ENCODE peak calls at places on chromosomes 2 and 18, in eight cellular contexts. One of them, this sample, is unnamed.
A peak's percentile ranks its signal among the peaks of the same experiment; 100 is the strongest.

GRCh38 chr18:76484749-76485387 is 10.2 kb downstream of the ZNF516 start:
- DNase-seq in astrocyte: no peak
- DNase-seq in A549: no peak
- DNase-seq in PC-9: no peak
- DNase-seq in GM10248: no peak
- DNase-seq in NB4: no peak
- DNase-seq in endothelial cell: no peak
- DNase-seq in IMR-90: no peak
- DNase-seq in this sample: no peak

GRCh38 chr2:45345331-45346305 is 265.4 kb downstream of the SRBD1 start:
- DNase-seq in IMR-90: no peak
- DNase-seq in endothelial cell: no peak
- DNase-seq in A549: no peak
- DNase-seq in PC-9: no peak
- DNase-seq in NB4: peak; percentile 42
- DNase-seq in GM10248: no peak
- DNase-seq in astrocyte: no peak
- DNase-seq in this sample: no peak

GRCh38 chr18:79532690-79533058 is 136.9 kb downstream of the NFATC1 start:
- DNase-seq in GM10248: no peak
- DNase-seq in PC-9: no peak
- DNase-seq in IMR-90: no peak
- DNase-seq in A549: no peak
- DNase-seq in astrocyte: no peak
- DNase-seq in endothelial cell: no peak
- DNase-seq in NB4: no peak
- DNase-seq in this sample: no peak

GRCh38 chr18:21281611-21282010 is 39.6 kb downstream of the GREB1L start:
- DNase-seq in IMR-90: no peak
- DNase-seq in astrocyte: no peak
- DNase-seq in GM10248: no peak
- DNase-seq in PC-9: peak; percentile 41
- DNase-seq in A549: no peak
- DNase-seq in NB4: no peak
- DNase-seq in endothelial cell: no peak
- DNase-seq in this sample: no peak

GRCh38 chr18:23920054-23920453 is 94.5 kb upstream of the TTC39C start:
- DNase-seq in PC-9: no peak
- DNase-seq in A549: no peak
- DNase-seq in GM10248: no peak
- DNase-seq in IMR-90: peak; percentile 37
- DNase-seq in astrocyte: no peak
- DNase-seq in endothelial cell: no peak
- DNase-seq in NB4: no peak
- DNase-seq in this sample: no peak

GRCh38 chr2:201952212-201952611 is 81.4 kb upstream of the FZD7 start:
- DNase-seq in IMR-90: no peak
- DNase-seq in astrocyte: no peak
- DNase-seq in endothelial cell: no peak
- DNase-seq in NB4: no peak
- DNase-seq in A549: no peak
- DNase-seq in GM10248: no peak
- DNase-seq in PC-9: no peak
- DNase-seq in this sample: no peak

GRCh38 chr2:58539973-58540372 is 298.8 kb upstream of the FANCL start:
- DNase-seq in astrocyte: peak; percentile 10
- DNase-seq in IMR-90: no peak
- DNase-seq in NB4: no peak
- DNase-seq in endothelial cell: no peak
- DNase-seq in A549: peak; percentile 51
- DNase-seq in GM10248: no peak
- DNase-seq in PC-9: no peak
- DNase-seq in this sample: no peak

GRCh38 chr2:131105950-131106801 is 1.0 kb downstream of the PLEKHB2 start:
- DNase-seq in NB4: peak; percentile 71
- DNase-seq in PC-9: peak; percentile 62
- DNase-seq in A549: peak; percentile 52
- DNase-seq in IMR-90: peak; percentile 53
- DNase-seq in GM10248: peak; percentile 57
- DNase-seq in astrocyte: peak; percentile 38
- DNase-seq in endothelial cell: peak; percentile 19
- DNase-seq in this sample: peak; percentile 60

GRCh38 chr2:62339837-62340236 is 143.9 kb downstream of the B3GNT2 start:
- DNase-seq in endothelial cell: no peak
- DNase-seq in A549: no peak
- DNase-seq in PC-9: no peak
- DNase-seq in GM10248: no peak
- DNase-seq in NB4: no peak
- DNase-seq in IMR-90: no peak
- DNase-seq in astrocyte: no peak
- DNase-seq in this sample: no peak

GRCh38 chr2:26528870-26529269 is 50.9 kb upstream of the OTOF start:
- DNase-seq in PC-9: no peak
- DNase-seq in GM10248: no peak
- DNase-seq in astrocyte: no peak
- DNase-seq in A549: no peak
- DNase-seq in IMR-90: no peak
- DNase-seq in endothelial cell: no peak
- DNase-seq in NB4: no peak
- DNase-seq in this sample: no peak

GRCh38 chr18:478679-479078 is 21.8 kb downstream of the COLEC12 start:
- DNase-seq in endothelial cell: no peak
- DNase-seq in astrocyte: peak; percentile 82
- DNase-seq in PC-9: no peak
- DNase-seq in GM10248: no peak
- DNase-seq in IMR-90: peak; percentile 76
- DNase-seq in A549: no peak
- DNase-seq in NB4: no peak
- DNase-seq in this sample: no peak

GRCh38 chr2:227774011-227774624 is 28.4 kb downstream of the SCYGR8 start:
- DNase-seq in IMR-90: no peak
- DNase-seq in NB4: no peak
- DNase-seq in A549: peak; percentile 26
- DNase-seq in GM10248: peak; percentile 41
- DNase-seq in PC-9: no peak
- DNase-seq in endothelial cell: no peak
- DNase-seq in astrocyte: no peak
- DNase-seq in this sample: peak; percentile 38
- TF ChIP-seq CTCF in IMR-90: peak; percentile 30
- TF ChIP-seq CTCF in NB4: no peak
- TF ChIP-seq CTCF in A549: peak; percentile 37
- TF ChIP-seq CTCF in GM10248: peak; percentile 15
- TF ChIP-seq CTCF in PC-9: no peak
- TF ChIP-seq CTCF in endothelial cell: peak; percentile 55
- TF ChIP-seq CTCF in astrocyte: no peak
- TF ChIP-seq CTCF in this sample: peak; percentile 56

GRCh38 chr18:75314117-75314516 is 103.5 kb downstream of the TSHZ1 start:
- DNase-seq in GM10248: no peak
- DNase-seq in astrocyte: no peak
- DNase-seq in A549: no peak
- DNase-seq in NB4: no peak
- DNase-seq in endothelial cell: no peak
- DNase-seq in IMR-90: no peak
- DNase-seq in PC-9: no peak
- DNase-seq in this sample: no peak
- TF ChIP-seq CTCF in GM10248: no peak
- TF ChIP-seq CTCF in astrocyte: no peak
- TF ChIP-seq CTCF in A549: no peak
- TF ChIP-seq CTCF in NB4: no peak
- TF ChIP-seq CTCF in endothelial cell: no peak
- TF ChIP-seq CTCF in IMR-90: peak; percentile 11
- TF ChIP-seq CTCF in PC-9: no peak
- TF ChIP-seq CTCF in this sample: peak; percentile 2

GRCh38 chr2:160784034-160784433 is 290.4 kb upstream of the RBMS1 start:
- DNase-seq in NB4: peak; percentile 7
- DNase-seq in endothelial cell: no peak
- DNase-seq in astrocyte: no peak
- DNase-seq in IMR-90: no peak
- DNase-seq in A549: peak; percentile 17
- DNase-seq in GM10248: no peak
- DNase-seq in PC-9: no peak
- DNase-seq in this sample: no peak
- TF ChIP-seq CTCF in NB4: no peak
- TF ChIP-seq CTCF in endothelial cell: no peak
- TF ChIP-seq CTCF in astrocyte: no peak
- TF ChIP-seq CTCF in IMR-90: no peak
- TF ChIP-seq CTCF in A549: peak; percentile 18
- TF ChIP-seq CTCF in GM10248: no peak
- TF ChIP-seq CTCF in PC-9: no peak
- TF ChIP-seq CTCF in this sample: no peak

GRCh38 chr2:56217106-56217505 is 33.3 kb downstream of the CCDC85A start:
- DNase-seq in GM10248: no peak
- DNase-seq in A549: no peak
- DNase-seq in PC-9: no peak
- DNase-seq in endothelial cell: no peak
- DNase-seq in IMR-90: no peak
- DNase-seq in astrocyte: no peak
- DNase-seq in NB4: no peak
- DNase-seq in this sample: no peak
- TF ChIP-seq CTCF in GM10248: no peak
- TF ChIP-seq CTCF in A549: no peak
- TF ChIP-seq CTCF in PC-9: no peak
- TF ChIP-seq CTCF in endothelial cell: no peak
- TF ChIP-seq CTCF in IMR-90: no peak
- TF ChIP-seq CTCF in astrocyte: no peak
- TF ChIP-seq CTCF in NB4: no peak
- TF ChIP-seq CTCF in this sample: no peak

GRCh38 chr2:39860538-39860937 is 81.5 kb upstream of the THUMPD2 start:
- DNase-seq in astrocyte: no peak
- DNase-seq in NB4: no peak
- DNase-seq in endothelial cell: no peak
- DNase-seq in A549: no peak
- DNase-seq in PC-9: no peak
- DNase-seq in GM10248: no peak
- DNase-seq in IMR-90: no peak
- DNase-seq in this sample: no peak

GRCh38 chr2:39855856-39856255 is 76.8 kb upstream of the THUMPD2 start:
- DNase-seq in IMR-90: no peak
- DNase-seq in A549: no peak
- DNase-seq in GM10248: no peak
- DNase-seq in NB4: no peak
- DNase-seq in endothelial cell: no peak
- DNase-seq in PC-9: peak; percentile 70
- DNase-seq in astrocyte: no peak
- DNase-seq in this sample: no peak

GRCh38 chr2:39858681-39859080 is 79.6 kb upstream of the THUMPD2 start:
- DNase-seq in PC-9: no peak
- DNase-seq in NB4: no peak
- DNase-seq in endothelial cell: no peak
- DNase-seq in IMR-90: no peak
- DNase-seq in A549: no peak
- DNase-seq in GM10248: no peak
- DNase-seq in astrocyte: no peak
- DNase-seq in this sample: no peak
- TF ChIP-seq CTCF in PC-9: no peak
- TF ChIP-seq CTCF in NB4: no peak
- TF ChIP-seq CTCF in endothelial cell: no peak
- TF ChIP-seq CTCF in IMR-90: no peak
- TF ChIP-seq CTCF in A549: no peak
- TF ChIP-seq CTCF in GM10248: no peak
- TF ChIP-seq CTCF in astrocyte: no peak
- TF ChIP-seq CTCF in this sample: no peak

GRCh38 chr2:126864861-126865260 is 33.8 kb upstream of the TEX51 start:
- DNase-seq in NB4: no peak
- DNase-seq in A549: peak; percentile 20
- DNase-seq in astrocyte: no peak
- DNase-seq in PC-9: no peak
- DNase-seq in IMR-90: no peak
- DNase-seq in GM10248: no peak
- DNase-seq in endothelial cell: no peak
- DNase-seq in this sample: no peak
- TF ChIP-seq CTCF in NB4: peak; percentile 10
- TF ChIP-seq CTCF in A549: no peak
- TF ChIP-seq CTCF in astrocyte: no peak
- TF ChIP-seq CTCF in PC-9: peak; percentile 51
- TF ChIP-seq CTCF in IMR-90: no peak
- TF ChIP-seq CTCF in GM10248: peak; percentile 14
- TF ChIP-seq CTCF in endothelial cell: no peak
- TF ChIP-seq CTCF in this sample: peak; percentile 23

GRCh38 chr2:50571278-50571677 is 460.7 kb downstream of the NRXN1 start:
- DNase-seq in NB4: no peak
- DNase-seq in GM10248: no peak
- DNase-seq in A549: no peak
- DNase-seq in IMR-90: no peak
- DNase-seq in endothelial cell: no peak
- DNase-seq in astrocyte: no peak
- DNase-seq in PC-9: no peak
- DNase-seq in this sample: no peak

GRCh38 chr2:50575232-50575631 is 456.7 kb downstream of the NRXN1 start:
- DNase-seq in IMR-90: no peak
- DNase-seq in astrocyte: no peak
- DNase-seq in endothelial cell: no peak
- DNase-seq in NB4: no peak
- DNase-seq in PC-9: no peak
- DNase-seq in A549: no peak
- DNase-seq in GM10248: no peak
- DNase-seq in this sample: no peak
- TF ChIP-seq CTCF in IMR-90: no peak
- TF ChIP-seq CTCF in astrocyte: no peak
- TF ChIP-seq CTCF in endothelial cell: peak; percentile 14
- TF ChIP-seq CTCF in NB4: no peak
- TF ChIP-seq CTCF in PC-9: no peak
- TF ChIP-seq CTCF in A549: no peak
- TF ChIP-seq CTCF in GM10248: no peak
- TF ChIP-seq CTCF in this sample: no peak

GRCh38 chr2:76455910-76456309 is 745.2 kb upstream of the GCFC2 start:
- DNase-seq in astrocyte: no peak
- DNase-seq in A549: no peak
- DNase-seq in IMR-90: no peak
- DNase-seq in NB4: no peak
- DNase-seq in GM10248: no peak
- DNase-seq in endothelial cell: no peak
- DNase-seq in PC-9: no peak
- DNase-seq in this sample: no peak

GRCh38 chr2:76464310-76464709 is 753.6 kb upstream of the GCFC2 start:
- DNase-seq in astrocyte: no peak
- DNase-seq in IMR-90: no peak
- DNase-seq in A549: no peak
- DNase-seq in NB4: no peak
- DNase-seq in GM10248: no peak
- DNase-seq in endothelial cell: no peak
- DNase-seq in PC-9: no peak
- DNase-seq in this sample: no peak

GRCh38 chr2:76467326-76467725 is 756.6 kb upstream of the GCFC2 start:
- DNase-seq in GM10248: no peak
- DNase-seq in PC-9: no peak
- DNase-seq in A549: no peak
- DNase-seq in endothelial cell: no peak
- DNase-seq in IMR-90: no peak
- DNase-seq in astrocyte: no peak
- DNase-seq in NB4: no peak
- DNase-seq in this sample: no peak

DNA sequence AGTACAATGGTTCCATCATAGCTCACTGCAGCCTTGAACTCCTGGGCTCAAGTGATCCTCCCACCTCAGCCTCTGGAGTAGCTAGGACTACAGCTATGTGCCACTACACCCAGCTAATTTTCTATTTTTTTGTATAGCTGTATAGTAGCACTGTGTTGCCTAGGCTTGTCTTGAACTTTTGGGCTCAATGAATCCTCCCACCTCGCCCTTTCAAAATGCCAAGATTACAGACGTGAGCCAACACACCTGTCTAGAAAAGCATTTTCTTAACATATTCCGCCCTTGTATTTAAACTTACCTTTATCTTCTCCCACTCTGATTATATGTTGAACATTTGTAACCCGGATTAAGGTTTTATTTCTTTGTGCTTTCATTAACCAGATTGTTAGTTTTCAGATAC is 750.7 kb upstream of the GCFC2 start:
- DNase-seq in endothelial cell: no peak
- DNase-seq in PC-9: no peak
- DNase-seq in IMR-90: no peak
- DNase-seq in GM10248: no peak
- DNase-seq in astrocyte: no peak
- DNase-seq in A549: no peak
- DNase-seq in NB4: no peak
- DNase-seq in this sample: no peak
- TF ChIP-seq CTCF in endothelial cell: no peak
- TF ChIP-seq CTCF in PC-9: no peak
- TF ChIP-seq CTCF in IMR-90: no peak
- TF ChIP-seq CTCF in GM10248: no peak
- TF ChIP-seq CTCF in astrocyte: no peak
- TF ChIP-seq CTCF in A549: no peak
- TF ChIP-seq CTCF in NB4: no peak
- TF ChIP-seq CTCF in this sample: no peak